ENCODE peak calls at places on chromosome 12, in five cellular contexts. Z is AML-193; M is NAMALWA; X is anterior cingulate cortex; F is stimulated activated naive CD8-positive, alpha-beta T cell treated with anti-CD3 and anti-CD28 coated beads, Interleukin-15, Interleukin-2, amounts not matched to agents 100 U/mL and 50 U/mL, for 24 hours. H is an unnamed sample.

GRCh38 chr12:32139064-32139421 is 32.4 kb downstream of the BICD1 start:
- DNase-seq in F (peak), M (peak), Z (no peak), X (no peak), H (no peak)

GRCh38 chr12:31647106-31647505 is 12.4 kb upstream of the ETFBKMT start:
- DNase-seq in X (no peak), F (no peak), M (no peak), Z (no peak), H (no peak)

GRCh38 chr12:71938728-71939385 is at the start of gene TPH2:
- DNase-seq in F (peak), X (peak), M (peak), Z (peak), H (peak)

GRCh38 chr12:85280138-85280983 is at the start of gene ALX1:
- DNase-seq in F (no peak), M (no peak), Z (no peak), X (no peak), H (no peak)

GRCh38 chr12:56518570-56518969 is 3.0 kb upstream of the RBMS2 start:
- DNase-seq in M (no peak), F (no peak), Z (no peak), X (no peak), H (no peak)

GRCh38 chr12:56087220-56087619 is 7.3 kb downstream of the ERBB3 start:
- DNase-seq in F (no peak), M (no peak), X (peak), Z (no peak), H (no peak)

GRCh38 chr12:60168441-60168840 is 572.6 kb downstream of the SLC16A7 start:
- DNase-seq in M (no peak), Z (no peak), X (no peak), F (no peak), H (no peak)

GRCh38 chr12:107385518-107385917 is 292.2 kb upstream of the CRY1 start:
- DNase-seq in X (no peak), Z (no peak), M (no peak), F (no peak), H (no peak)

GRCh38 chr12:57579677-57580465 is 11.1 kb upstream of the PIP4K2C start:
- DNase-seq in F (no peak), Z (no peak), M (no peak), X (no peak), H (no peak)

H was measured in hypothalamus.